ENCODE peak calls at places on chromosomes 4 and X, in four cellular contexts. One of them, this sample, is unnamed.

GRCh38 chr4:170675568-170676262 is 586.0 kb upstream of the AADAT start:
- DNase-seq in amygdala: no peak
- DNase-seq in stimulated activated CD4-positive, alpha-beta T cell treated with anti-CD3 and anti-CD28 coated beads, Interleukin-12 subunit alpha, Interleukin-12 subunit beta, amount 100 ng/mL, for 4 hours: no peak
- DNase-seq in mucosa of descending colon: no peak
- DNase-seq in this sample: peak; percentile 15

GRCh38 chr4:24477919-24478318 is 106.4 kb downstream of the DHX15 start:
- DNase-seq in amygdala: no peak
- DNase-seq in stimulated activated CD4-positive, alpha-beta T cell treated with anti-CD3 and anti-CD28 coated beads, Interleukin-12 subunit alpha, Interleukin-12 subunit beta, amount 100 ng/mL, for 4 hours: no peak
- DNase-seq in mucosa of descending colon: no peak
- DNase-seq in this sample: peak; percentile 19

GRCh38 chr4:6894086-6894478 is 15.5 kb upstream of the TBC1D14 start:
- DNase-seq in amygdala: no peak
- DNase-seq in stimulated activated CD4-positive, alpha-beta T cell treated with anti-CD3 and anti-CD28 coated beads, Interleukin-12 subunit alpha, Interleukin-12 subunit beta, amount 100 ng/mL, for 4 hours: no peak
- DNase-seq in mucosa of descending colon: no peak
- DNase-seq in this sample: no peak

GRCh38 chr4:52864816-52865215 is 2.7 kb downstream of the RASL11B start:
- DNase-seq in amygdala: no peak
- DNase-seq in stimulated activated CD4-positive, alpha-beta T cell treated with anti-CD3 and anti-CD28 coated beads, Interleukin-12 subunit alpha, Interleukin-12 subunit beta, amount 100 ng/mL, for 4 hours: no peak
- DNase-seq in mucosa of descending colon: no peak
- DNase-seq in this sample: no peak

GRCh38 chr4:7186081-7186480 is 6.3 kb upstream of the SORCS2 start:
- DNase-seq in amygdala: no peak
- DNase-seq in stimulated activated CD4-positive, alpha-beta T cell treated with anti-CD3 and anti-CD28 coated beads, Interleukin-12 subunit alpha, Interleukin-12 subunit beta, amount 100 ng/mL, for 4 hours: no peak
- DNase-seq in mucosa of descending colon: peak; percentile 36
- DNase-seq in this sample: peak; percentile 55

GRCh38 chrX:153381684-153382532 is 19.2 kb downstream of the PNMA6E start:
- DNase-seq in amygdala: peak; percentile 28
- DNase-seq in stimulated activated CD4-positive, alpha-beta T cell treated with anti-CD3 and anti-CD28 coated beads, Interleukin-12 subunit alpha, Interleukin-12 subunit beta, amount 100 ng/mL, for 4 hours: no peak
- DNase-seq in mucosa of descending colon: no peak
- DNase-seq in this sample: peak; percentile 43

GRCh38 chr4:90198086-90198847 is 71.1 kb downstream of the CCSER1 start:
- DNase-seq in amygdala: no peak
- DNase-seq in stimulated activated CD4-positive, alpha-beta T cell treated with anti-CD3 and anti-CD28 coated beads, Interleukin-12 subunit alpha, Interleukin-12 subunit beta, amount 100 ng/mL, for 4 hours: no peak
- DNase-seq in mucosa of descending colon: no peak
- DNase-seq in this sample: no peak

GRCh38 chrX:148609766-148610698 is 109.6 kb downstream of the AFF2 start:
- DNase-seq in amygdala: no peak
- DNase-seq in stimulated activated CD4-positive, alpha-beta T cell treated with anti-CD3 and anti-CD28 coated beads, Interleukin-12 subunit alpha, Interleukin-12 subunit beta, amount 100 ng/mL, for 4 hours: no peak
- DNase-seq in mucosa of descending colon: no peak
- DNase-seq in this sample: peak; percentile 62

GRCh38 chr4:2304321-2304876 is 42.5 kb upstream of the MXD4 start:
- DNase-seq in amygdala: no peak
- DNase-seq in stimulated activated CD4-positive, alpha-beta T cell treated with anti-CD3 and anti-CD28 coated beads, Interleukin-12 subunit alpha, Interleukin-12 subunit beta, amount 100 ng/mL, for 4 hours: no peak
- DNase-seq in mucosa of descending colon: no peak
- DNase-seq in this sample: no peak

GRCh38 chrX:91435465-91435864 is 826 bp downstream of the PABPC5 start:
- DNase-seq in amygdala: no peak
- DNase-seq in stimulated activated CD4-positive, alpha-beta T cell treated with anti-CD3 and anti-CD28 coated beads, Interleukin-12 subunit alpha, Interleukin-12 subunit beta, amount 100 ng/mL, for 4 hours: no peak
- DNase-seq in mucosa of descending colon: no peak
- DNase-seq in this sample: peak; percentile 8